ENCODE peak calls at places on chromosomes 12 and 14, in seven cellular contexts. M is left colon, R is ovary, V is NCI-H1105, Y is uterus, Q is pancreas, K is neural progenitor cell. Z is an unnamed sample.

GRCh38 chr12:42190376-42190775 is 45.7 kb upstream of the GXYLT1 start:
- DNase-seq in Q (no peak), M (no peak), K (no peak), R (no peak), V (no peak), Y (no peak), Z (no peak)

GRCh38 chr12:104212516-104212915 is 3.1 kb upstream of the TXNRD1 start:
- DNase-seq in M (no peak), Q (no peak), V (no peak), R (no peak), K (no peak), Y (no peak), Z (no peak)

GRCh38 chr14:35001624-35002023 is 18.8 kb downstream of the SRP54 start:
- DNase-seq in Y (no peak), Q (no peak), M (no peak), V (no peak), R (no peak), K (no peak), Z (no peak)

GRCh38 chr12:86261606-86262005 is 5.4 kb upstream of the MGAT4C start:
- DNase-seq in M (no peak), Q (no peak), K (no peak), V (no peak), Y (no peak), R (no peak), Z (no peak)

GRCh38 chr14:91806716-91807115 is 60.6 kb downstream of the TC2N start:
- DNase-seq in M (no peak), R (no peak), K (no peak), V (no peak), Q (peak; percentile 7), Y (no peak), Z (no peak)

GRCh38 chr14:61321385-61322010 is at the start of gene PRKCH:
- DNase-seq in Q (peak; percentile 83), Y (peak; percentile 63), M (peak; percentile 77), R (peak; percentile 72), V (peak; percentile 53), K (peak; percentile 73), Z (peak; percentile 76)

GRCh38 chr12:124837958-124838803 is 25.5 kb downstream of the SCARB1 start:
- DNase-seq in R (peak; percentile 87), Q (peak; percentile 86), V (no peak), Y (peak; percentile 90), M (peak; percentile 95), K (no peak), Z (no peak)

GRCh38 chr12:47774664-47775063 is 1.6 kb downstream of the SLC48A1 start:
- DNase-seq in Y (no peak), R (no peak), M (no peak), V (no peak), K (no peak), Q (no peak), Z (no peak)

GRCh38 chr14:103123634-103124500 is 606 bp downstream of the TNFAIP2 start:
- DNase-seq in Q (peak; percentile 49), Y (peak; percentile 64), K (peak; percentile 61), V (no peak), R (peak; percentile 33), M (no peak), Z (no peak)

GRCh38 chr12:1533205-1533601 is 61.2 kb downstream of the FBXL14 start:
- DNase-seq in R (no peak), K (no peak), M (no peak), Q (no peak), Y (no peak), V (no peak), Z (no peak)

GRCh38 chr12:5391638-5392037 is 40.3 kb upstream of the NTF3 start:
- DNase-seq in Y (no peak), V (no peak), M (no peak), Q (no peak), K (no peak), R (no peak), Z (no peak)

GRCh38 chr12:53328043-53328435 is 6.6 kb upstream of the AAAS start:
- DNase-seq in Y (no peak), V (no peak), R (no peak), M (no peak), Q (no peak), K (peak; percentile 39), Z (no peak)

GRCh38 chr12:58455146-58455545 is 465.2 kb downstream of the LRIG3 start:
- DNase-seq in Y (no peak), M (no peak), R (no peak), K (no peak), Q (no peak), V (no peak), Z (no peak)

GRCh38 chr12:85448548-85449139 is 168.6 kb downstream of the ALX1 start:
- DNase-seq in Q (no peak), V (peak; percentile 6), R (no peak), Y (no peak), M (no peak), K (no peak), Z (no peak)

GRCh38 chr14:26594148-26594547 is 3.7 kb downstream of the NOVA1 start:
- DNase-seq in V (no peak), K (no peak), R (no peak), Y (no peak), M (no peak), Q (no peak), Z (no peak)

GRCh38 chr14:69004731-69005431 is 25.8 kb upstream of the ACTN1 start:
- DNase-seq in M (no peak), Y (no peak), Q (no peak), K (no peak), V (no peak), R (no peak), Z (no peak)

GRCh38 chr12:42641231-42641630 is 51.7 kb upstream of the PRICKLE1 start:
- DNase-seq in M (no peak), V (no peak), K (no peak), Q (no peak), R (no peak), Y (no peak), Z (no peak)

GRCh38 chr12:15208140-15208539 is 13.1 kb downstream of the RERG start:
- DNase-seq in M (no peak), K (no peak), Q (no peak), R (no peak), Y (no peak), V (no peak), Z (no peak)

GRCh38 chr12:88753707-88754106 is 173.4 kb upstream of the KITLG start:
- DNase-seq in R (no peak), K (no peak), Q (no peak), V (no peak), M (no peak), Y (no peak), Z (no peak)

GRCh38 chr12:115224031-115224430 is 540.1 kb upstream of the TBX3 start:
- DNase-seq in Q (no peak), V (no peak), Y (no peak), M (no peak), K (peak; percentile 68), R (no peak), Z (no peak)

GRCh38 chr14:72610096-72610830 is 283.6 kb downstream of the DPF3 start:
- DNase-seq in M (no peak), Y (no peak), V (no peak), Q (no peak), K (no peak), R (no peak), Z (no peak)

GRCh38 chr12:58711968-58712367 is 208.3 kb downstream of the LRIG3 start:
- DNase-seq in Q (no peak), Y (no peak), R (no peak), K (no peak), V (no peak), M (no peak), Z (no peak)

GRCh38 chr12:116882742-116883141 is 1.5 kb upstream of the HRK start:
- DNase-seq in R (no peak), V (no peak), Y (no peak), K (peak; percentile 49), M (no peak), Q (no peak), Z (no peak)

GRCh38 chr14:33679025-33679424 is 271.8 kb downstream of the EGLN3 start:
- DNase-seq in R (no peak), V (no peak), M (no peak), Q (no peak), Y (no peak), K (no peak), Z (no peak)

Z was measured in T-helper 22 cell.